ENCODE peak calls at places on chromosome 9, in six cellular contexts. Q is BJ, W is NCI-H345, M is GDM1, F is renal cortical epithelial cell, V is NCI-H1092. C is an unnamed sample.

GRCh38 chr9:133609311-133610098 is at the start of gene FAM163B:
- DNase-seq in W (no peak), V (no peak), Q (no peak), M (no peak), F (no peak), C (no peak)

GRCh38 chr9:115117999-115118470 is at the start of gene TNC:
- DNase-seq in Q (no peak), V (peak), M (no peak), W (peak), F (peak), C (peak)

GRCh38 chr9:109937841-109938453 is 157.9 kb downstream of the PALM2AKAP2 start:
- DNase-seq in W (no peak), F (no peak), M (no peak), Q (no peak), V (no peak), C (no peak)

GRCh38 chr9:21744874-21745273 is 57.6 kb upstream of the MTAP start:
- DNase-seq in W (no peak), V (no peak), F (no peak), M (no peak), Q (no peak), C (no peak)

GRCh38 chr9:135851748-135852147 is 55.6 kb downstream of the CAMSAP1 start:
- DNase-seq in W (no peak), F (no peak), V (no peak), Q (no peak), M (no peak), C (no peak)

GRCh38 chr9:77854258-77854915 is 177.2 kb downstream of the GNAQ start:
- DNase-seq in W (no peak), V (no peak), F (no peak), Q (no peak), M (no peak), C (no peak)

GRCh38 chr9:38659538-38659937 is 39.1 kb upstream of the ANKRD18A start:
- DNase-seq in V (no peak), M (no peak), F (no peak), W (no peak), Q (no peak), C (no peak)

GRCh38 chr9:4207881-4208615 is 91.8 kb downstream of the GLIS3 start:
- DNase-seq in W (no peak), M (no peak), Q (no peak), V (no peak), F (peak), C (no peak)

GRCh38 chr9:35279946-35280345 is 118.1 kb downstream of the UNC13B start:
- DNase-seq in Q (no peak), V (no peak), F (no peak), W (no peak), M (no peak), C (no peak)

GRCh38 chr9:121294866-121295661 is 27.1 kb downstream of the GSN start:
- DNase-seq in Q (no peak), V (no peak), F (no peak), W (no peak), M (no peak), C (peak)

GRCh38 chr9:134606951-134607733 is 34.5 kb upstream of the COL5A1 start:
- DNase-seq in V (no peak), W (no peak), M (no peak), F (no peak), Q (no peak), C (no peak)

GRCh38 chr9:130483281-130483949 is 38.7 kb downstream of the ASS1 start:
- DNase-seq in V (no peak), Q (no peak), M (no peak), F (no peak), W (no peak), C (no peak)

C was measured in Peyer's patch.